ENCODE peak calls at places on chromosomes 12 and 14, in four cellular contexts. W, G, M and S are unnamed samples.

GRCh38 chr12:130353081-130353480 is 15.4 kb downstream of the PIWIL1 start:
- DNase-seq in W (no peak), G (no peak), M (no peak), S (no peak)

GRCh38 chr12:105368047-105368646 is 37.7 kb downstream of the C12orf75 start:
- DNase-seq in W (no peak), G (no peak), M (no peak), S (no peak)

GRCh38 chr12:29103539-29103974 is 45.5 kb upstream of the FAR2 start:
- DNase-seq in W (no peak), G (no peak), M (no peak), S (no peak)

GRCh38 chr12:70919597-70920035 is 922 bp downstream of the PTPRR start:
- DNase-seq in W (peak), G (peak), M (peak), S (no peak)

GRCh38 chr12:118706437-118706836 is 274.9 kb upstream of the SRRM4 start:
- DNase-seq in W (no peak), G (no peak), M (no peak), S (no peak)

GRCh38 chr14:105739331-105740102 is 213.1 kb downstream of the TMEM121 start:
- DNase-seq in W (no peak), G (no peak), M (no peak), S (no peak)

GRCh38 chr12:54082402-54082892 is 28.8 kb downstream of the HOXC4 start:
- DNase-seq in W (no peak), G (peak), M (no peak), S (no peak)

GRCh38 chr14:23047751-23048693 is 6.0 kb downstream of the PSMB11 start:
- DNase-seq in W (no peak), G (no peak), M (no peak), S (no peak)

GRCh38 chr14:53355581-53356112 is 202.5 kb upstream of the DDHD1 start:
- DNase-seq in W (peak), G (peak), M (peak), S (no peak)

GRCh38 chr14:89304972-89305703 is 111.9 kb downstream of the FOXN3 start:
- DNase-seq in W (no peak), G (no peak), M (no peak), S (no peak)

GRCh38 chr14:90651405-90651804 is 164.8 kb downstream of the TTC7B start:
- DNase-seq in W (no peak), G (no peak), M (no peak), S (no peak)

GRCh38 chr12:65949986-65950385 is 125.7 kb downstream of the HMGA2 start:
- DNase-seq in W (no peak), G (no peak), M (no peak), S (no peak)

GRCh38 chr14:53838374-53838773 is 118.3 kb downstream of the BMP4 start:
- DNase-seq in W (no peak), G (no peak), M (no peak), S (no peak)

GRCh38 chr14:102220031-102220430 is 80.3 kb downstream of the WDR20 start:
- DNase-seq in W (no peak), G (no peak), M (no peak), S (no peak)

GRCh38 chr12:119383206-119383605 is 48.7 kb downstream of the CCDC60 start:
- DNase-seq in W (no peak), G (no peak), M (no peak), S (no peak)

GRCh38 chr12:51246254-51246853 is 7.7 kb downstream of the DAZAP2 start:
- DNase-seq in W (no peak), G (no peak), M (no peak), S (no peak)

GRCh38 chr12:48960834-48961233 is 3.5 kb upstream of the ARF3 start:
- DNase-seq in W (no peak), G (no peak), M (no peak), S (no peak)

GRCh38 chr14:53011053-53011462 is 60.2 kb upstream of the FERMT2 start:
- DNase-seq in W (peak), G (peak), M (no peak), S (no peak)

GRCh38 chr14:83548061-83548839 is 1981.7 kb upstream of the FLRT2 start:
- DNase-seq in W (no peak), G (no peak), M (no peak), S (no peak)

GRCh38 chr14:102694530-102695171 is 82.6 kb upstream of the TRAF3 start:
- DNase-seq in W (peak), G (peak), M (peak), S (peak)

GRCh38 chr12:27319848-27320247 is 12.8 kb upstream of the BMAL2 start:
- DNase-seq in W (no peak), G (no peak), M (no peak), S (no peak)

GRCh38 chr12:1604464-1604863 is 10.1 kb upstream of the FBXL14 start:
- DNase-seq in W (no peak), G (no peak), M (no peak), S (no peak)

GRCh38 chr12:130474599-130474998 is 136.9 kb downstream of the PIWIL1 start:
- DNase-seq in W (no peak), G (no peak), M (no peak), S (no peak)

GRCh38 chr12:107780298-107780697 is 5.8 kb downstream of the ASCL4 start:
- DNase-seq in W (peak), G (no peak), M (no peak), S (no peak)

GRCh38 chr14:94392510-94392935 is 4.1 kb upstream of the SERPINA1 start:
- DNase-seq in W (peak), G (no peak), M (no peak), S (no peak)

GRCh38 chr12:65279387-65280112 is 1.1 kb downstream of the MSRB3 start:
- DNase-seq in W (peak), G (no peak), M (no peak), S (no peak)

GRCh38 chr14:46951103-46951502 is 299.5 kb upstream of the RPL10L start:
- DNase-seq in W (no peak), G (no peak), M (no peak), S (no peak)

GRCh38 chr12:91226-91625 is 24.7 kb downstream of the IQSEC3 start:
- DNase-seq in W (no peak), G (no peak), M (no peak), S (no peak)

GRCh38 chr14:97917169-97917568 is 1120.0 kb downstream of the VRK1 start:
- DNase-seq in W (no peak), G (no peak), M (no peak), S (no peak)

GRCh38 chr12:47783024-47783755 is 10.2 kb downstream of the SLC48A1 start:
- DNase-seq in W (no peak), G (no peak), M (no peak), S (no peak)

GRCh38 chr12:7158866-7159600 is 28.9 kb downstream of the CLSTN3 start:
- DNase-seq in W (no peak), G (no peak), M (no peak), S (no peak)

GRCh38 chr14:99755629-99756603 is 37.3 kb upstream of the EML1 start:
- DNase-seq in W (peak), G (no peak), M (no peak), S (no peak)

GRCh38 chr14:104794641-104795467 is 694 bp downstream of the AKT1 start:
- DNase-seq in W (no peak), G (peak), M (no peak), S (no peak)

GRCh38 chr12:88952543-88952942 is 372.3 kb upstream of the KITLG start:
- DNase-seq in W (no peak), G (no peak), M (no peak), S (no peak)

GRCh38 chr12:94875525-94875924 is 128.0 kb downstream of the NDUFA12 start:
- DNase-seq in W (no peak), G (no peak), M (peak), S (peak)

GRCh38 chr14:83779266-83779665 is 1750.7 kb upstream of the FLRT2 start:
- DNase-seq in W (no peak), G (no peak), M (no peak), S (no peak)

GRCh38 chr12:11991604-11992003 is 79.1 kb upstream of the BCL2L14 start:
- DNase-seq in W (no peak), G (no peak), M (no peak), S (no peak)